ENCODE peak calls at places on chromosomes 6 and 20, in nine cellular contexts. One of them, this sample, is unnamed. For H3K36me3, the result is how much of the 10 kb centered on the place peaks cover.

GRCh38 chr6:65182681-65183080 is 524.3 kb downstream of the EYS start:
- DNase-seq in heart left ventricle: no peak
- DNase-seq in adrenal gland: peak
- DNase-seq in pancreas: no peak
- DNase-seq in right lobe of liver: no peak
- DNase-seq in sigmoid colon: no peak
- DNase-seq in tibial nerve: no peak
- DNase-seq in astrocyte: peak
- DNase-seq in left lung: no peak
- DNase-seq in this sample: no peak

GRCh38 chr20:7113577-7114466 is 346.3 kb downstream of the BMP2 start:
- DNase-seq in pancreas: no peak
- DNase-seq in adrenal gland: peak
- DNase-seq in right lobe of liver: no peak
- DNase-seq in left lung: no peak
- DNase-seq in astrocyte: peak
- DNase-seq in sigmoid colon: no peak
- DNase-seq in heart left ventricle: peak
- DNase-seq in tibial nerve: peak
- DNase-seq in this sample: no peak

GRCh38 chr20:54172856-54173652 is 732 bp downstream of the CYP24A1 start:
- DNase-seq in adrenal gland: no peak
- DNase-seq in tibial nerve: no peak
- DNase-seq in right lobe of liver: no peak
- DNase-seq in pancreas: no peak
- DNase-seq in heart left ventricle: no peak
- DNase-seq in left lung: no peak
- DNase-seq in astrocyte: peak
- DNase-seq in sigmoid colon: no peak
- DNase-seq in this sample: no peak

GRCh38 chr6:89430563-89430962 is 2.4 kb upstream of the ANKRD6 start:
- DNase-seq in adrenal gland: no peak
- DNase-seq in sigmoid colon: no peak
- DNase-seq in tibial nerve: no peak
- DNase-seq in right lobe of liver: no peak
- DNase-seq in astrocyte: peak
- DNase-seq in heart left ventricle: no peak
- DNase-seq in pancreas: peak
- DNase-seq in left lung: no peak
- DNase-seq in this sample: no peak

GRCh38 chr6:107321793-107322192 is 137.6 kb downstream of the PDSS2 start:
- DNase-seq in sigmoid colon: no peak
- DNase-seq in right lobe of liver: no peak
- DNase-seq in tibial nerve: no peak
- DNase-seq in pancreas: no peak
- DNase-seq in astrocyte: peak
- DNase-seq in adrenal gland: no peak
- DNase-seq in heart left ventricle: no peak
- DNase-seq in left lung: no peak
- DNase-seq in this sample: no peak

GRCh38 chr20:50478162-50479036 is 31.8 kb upstream of the PTPN1 start:
- DNase-seq in left lung: peak
- DNase-seq in tibial nerve: peak
- DNase-seq in heart left ventricle: peak
- DNase-seq in adrenal gland: peak
- DNase-seq in astrocyte: peak
- DNase-seq in pancreas: peak
- DNase-seq in right lobe of liver: peak
- DNase-seq in sigmoid colon: peak
- DNase-seq in this sample: peak

GRCh38 chr6:90403489-90404381 is 107.1 kb upstream of the BACH2 start:
- DNase-seq in pancreas: no peak
- DNase-seq in left lung: no peak
- DNase-seq in heart left ventricle: peak
- DNase-seq in right lobe of liver: no peak
- DNase-seq in sigmoid colon: no peak
- DNase-seq in astrocyte: peak
- DNase-seq in tibial nerve: no peak
- DNase-seq in adrenal gland: peak
- DNase-seq in this sample: no peak

GRCh38 chr6:121597654-121598053 is 162.2 kb downstream of the GJA1 start:
- DNase-seq in left lung: no peak
- DNase-seq in heart left ventricle: no peak
- DNase-seq in sigmoid colon: no peak
- DNase-seq in astrocyte: peak
- DNase-seq in adrenal gland: no peak
- DNase-seq in tibial nerve: no peak
- DNase-seq in pancreas: no peak
- DNase-seq in right lobe of liver: no peak
- DNase-seq in this sample: no peak

GRCh38 chr6:43778131-43778857 is 8.3 kb downstream of the VEGFA start:
- DNase-seq in right lobe of liver: peak
- DNase-seq in pancreas: no peak
- DNase-seq in astrocyte: no peak
- DNase-seq in sigmoid colon: no peak
- DNase-seq in heart left ventricle: no peak
- DNase-seq in tibial nerve: no peak
- DNase-seq in adrenal gland: no peak
- DNase-seq in left lung: no peak
- DNase-seq in this sample: no peak

GRCh38 chr6:124879992-124880355 is 82.3 kb upstream of the RNF217 start:
- DNase-seq in left lung: no peak
- DNase-seq in sigmoid colon: no peak
- DNase-seq in right lobe of liver: no peak
- DNase-seq in tibial nerve: no peak
- DNase-seq in pancreas: no peak
- DNase-seq in astrocyte: no peak
- DNase-seq in adrenal gland: no peak
- DNase-seq in heart left ventricle: no peak
- DNase-seq in this sample: no peak

GRCh38 chr6:124879110-124879991 is 82.9 kb upstream of the RNF217 start:
- DNase-seq in astrocyte: no peak
- DNase-seq in left lung: no peak
- DNase-seq in sigmoid colon: no peak
- DNase-seq in adrenal gland: no peak
- DNase-seq in right lobe of liver: no peak
- DNase-seq in pancreas: no peak
- DNase-seq in tibial nerve: no peak
- DNase-seq in heart left ventricle: no peak
- DNase-seq in this sample: no peak

GRCh38 chr6:124882580-124883393 is 79.5 kb upstream of the RNF217 start:
- DNase-seq in heart left ventricle: no peak
- DNase-seq in sigmoid colon: no peak
- DNase-seq in adrenal gland: no peak
- DNase-seq in tibial nerve: no peak
- DNase-seq in right lobe of liver: no peak
- DNase-seq in left lung: no peak
- DNase-seq in astrocyte: peak
- DNase-seq in pancreas: no peak
- DNase-seq in this sample: no peak

GRCh38 chr6:124885171-124885570 is 77.1 kb upstream of the RNF217 start:
- DNase-seq in tibial nerve: no peak
- DNase-seq in sigmoid colon: no peak
- DNase-seq in astrocyte: peak
- DNase-seq in pancreas: no peak
- DNase-seq in heart left ventricle: no peak
- DNase-seq in left lung: no peak
- DNase-seq in right lobe of liver: no peak
- DNase-seq in adrenal gland: no peak
- DNase-seq in this sample: no peak

DNA sequence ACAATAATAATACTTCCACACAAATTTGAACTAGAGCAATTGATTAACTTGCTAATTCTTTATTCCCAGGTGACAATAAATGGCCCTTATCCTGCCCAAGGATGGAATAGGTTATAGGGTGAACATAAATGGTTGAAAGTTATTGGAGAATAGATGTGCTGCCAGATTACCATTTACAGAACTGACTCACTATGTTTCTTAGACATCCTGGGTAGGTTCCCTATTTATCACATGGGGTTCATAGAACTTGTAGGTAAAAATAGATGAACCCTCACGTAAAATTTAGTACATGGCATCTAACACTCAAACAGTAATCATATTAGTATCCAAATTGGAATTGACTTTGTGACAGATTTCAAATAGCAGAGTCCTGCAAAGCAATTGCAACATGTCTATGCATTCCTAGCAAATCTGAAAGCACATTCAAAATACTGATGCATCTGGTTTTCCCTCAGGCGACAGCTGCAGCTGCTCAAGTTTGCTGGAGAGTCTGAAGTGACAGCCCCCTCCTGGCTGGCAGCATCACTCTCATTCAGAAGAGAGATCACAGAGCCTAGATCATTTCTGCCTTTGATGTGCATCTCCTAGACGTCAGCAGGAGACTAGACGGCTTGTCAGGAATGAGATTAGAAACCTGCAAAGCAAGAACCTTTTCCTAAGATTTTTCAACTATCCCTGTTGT is 80.2 kb upstream of the RNF217 start:
- DNase-seq in astrocyte: peak
- DNase-seq in right lobe of liver: no peak
- DNase-seq in sigmoid colon: no peak
- DNase-seq in heart left ventricle: no peak
- DNase-seq in tibial nerve: no peak
- DNase-seq in pancreas: no peak
- DNase-seq in left lung: no peak
- DNase-seq in adrenal gland: peak
- DNase-seq in this sample: no peak
- TF ChIP-seq CTCF in astrocyte: no peak
- TF ChIP-seq CTCF in right lobe of liver: no peak
- TF ChIP-seq CTCF in sigmoid colon: no peak
- TF ChIP-seq CTCF in heart left ventricle: no peak
- TF ChIP-seq CTCF in tibial nerve: no peak
- TF ChIP-seq CTCF in pancreas: no peak
- TF ChIP-seq CTCF in left lung: no peak
- TF ChIP-seq CTCF in adrenal gland: no peak
- TF ChIP-seq CTCF in this sample: no peak

DNA sequence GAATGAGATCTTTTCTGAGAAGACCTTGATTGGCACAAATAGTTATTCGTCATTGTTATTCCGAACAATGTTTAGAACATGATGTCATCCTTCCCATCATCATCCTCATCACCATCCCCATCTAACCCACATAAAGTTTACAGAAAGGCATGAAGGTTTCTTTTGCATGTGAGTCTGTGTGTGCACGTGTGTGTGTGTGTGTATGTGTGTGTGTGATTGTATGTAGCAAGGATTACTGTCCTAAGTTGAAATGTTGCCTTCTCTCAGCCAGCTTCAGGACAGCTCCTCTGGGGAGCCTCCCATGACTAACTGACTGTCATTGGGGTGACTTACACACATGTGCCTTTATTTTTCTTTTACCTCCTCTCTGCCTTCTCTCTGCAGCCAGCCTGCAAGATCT is 113.5 kb downstream of the SLC22A3 start:
- DNase-seq in left lung: no peak
- DNase-seq in astrocyte: peak
- DNase-seq in heart left ventricle: no peak
- DNase-seq in right lobe of liver: no peak
- DNase-seq in adrenal gland: no peak
- DNase-seq in sigmoid colon: no peak
- DNase-seq in tibial nerve: no peak
- DNase-seq in pancreas: no peak
- DNase-seq in this sample: no peak
- H3K27ac ChIP-seq in left lung: no peak
- H3K27ac ChIP-seq in astrocyte: no peak
- H3K27ac ChIP-seq in heart left ventricle: no peak
- H3K27ac ChIP-seq in right lobe of liver: no peak
- H3K27ac ChIP-seq in adrenal gland: no peak
- H3K27ac ChIP-seq in sigmoid colon: no peak
- H3K27ac ChIP-seq in tibial nerve: no peak
- H3K27ac ChIP-seq in pancreas: no peak
- H3K27ac ChIP-seq in this sample: no peak

DNA sequence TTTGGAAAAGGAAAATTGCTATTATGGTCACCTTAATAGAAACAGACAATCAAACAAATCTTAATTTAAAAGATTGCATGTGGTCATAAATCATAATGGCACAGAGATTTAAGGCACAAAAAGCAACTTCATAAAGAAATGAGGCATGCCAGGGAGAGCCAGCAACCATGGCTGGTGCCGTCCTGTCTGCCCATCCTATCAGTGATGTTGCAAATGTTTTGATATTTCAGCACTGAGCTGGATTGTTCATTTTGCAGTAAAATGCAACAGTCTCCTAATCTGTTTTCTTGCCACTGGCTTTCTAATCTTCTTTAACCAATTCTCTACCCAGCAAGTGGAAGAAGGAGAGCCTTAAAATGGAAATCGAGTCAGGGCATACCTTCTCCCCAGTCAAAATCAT is 249.8 kb downstream of the SAMD5 start:
- DNase-seq in pancreas: no peak
- DNase-seq in adrenal gland: no peak
- DNase-seq in tibial nerve: no peak
- DNase-seq in heart left ventricle: no peak
- DNase-seq in astrocyte: no peak
- DNase-seq in sigmoid colon: no peak
- DNase-seq in left lung: no peak
- DNase-seq in right lobe of liver: no peak
- DNase-seq in this sample: no peak
- H3K36me3 ChIP-seq in pancreas: under half
- H3K36me3 ChIP-seq in adrenal gland: under half
- H3K36me3 ChIP-seq in tibial nerve: under half
- H3K36me3 ChIP-seq in heart left ventricle: under half
- H3K36me3 ChIP-seq in astrocyte: under half
- H3K36me3 ChIP-seq in sigmoid colon: under half
- H3K36me3 ChIP-seq in left lung: under half
- H3K36me3 ChIP-seq in right lobe of liver: under half
- H3K36me3 ChIP-seq in this sample: under half

GRCh38 chr6:143293526-143293925 is 157.0 kb downstream of the ADAT2 start:
- DNase-seq in left lung: no peak
- DNase-seq in adrenal gland: no peak
- DNase-seq in astrocyte: no peak
- DNase-seq in right lobe of liver: no peak
- DNase-seq in sigmoid colon: no peak
- DNase-seq in heart left ventricle: no peak
- DNase-seq in pancreas: no peak
- DNase-seq in tibial nerve: no peak
- DNase-seq in this sample: no peak

GRCh38 chr6:143295904-143296303 is 154.6 kb downstream of the ADAT2 start:
- DNase-seq in sigmoid colon: no peak
- DNase-seq in tibial nerve: no peak
- DNase-seq in heart left ventricle: no peak
- DNase-seq in pancreas: no peak
- DNase-seq in astrocyte: no peak
- DNase-seq in right lobe of liver: no peak
- DNase-seq in left lung: no peak
- DNase-seq in adrenal gland: no peak
- DNase-seq in this sample: no peak

GRCh38 chr6:143294265-143294664 is 156.2 kb downstream of the ADAT2 start:
- DNase-seq in right lobe of liver: no peak
- DNase-seq in astrocyte: no peak
- DNase-seq in left lung: no peak
- DNase-seq in adrenal gland: no peak
- DNase-seq in heart left ventricle: no peak
- DNase-seq in tibial nerve: no peak
- DNase-seq in sigmoid colon: no peak
- DNase-seq in pancreas: no peak
- DNase-seq in this sample: no peak

GRCh38 chr6:143301204-143301603 is 149.3 kb downstream of the ADAT2 start:
- DNase-seq in left lung: no peak
- DNase-seq in pancreas: no peak
- DNase-seq in adrenal gland: no peak
- DNase-seq in right lobe of liver: no peak
- DNase-seq in tibial nerve: no peak
- DNase-seq in sigmoid colon: no peak
- DNase-seq in heart left ventricle: no peak
- DNase-seq in astrocyte: no peak
- DNase-seq in this sample: no peak

GRCh38 chr6:143299253-143300166 is 151.0 kb downstream of the ADAT2 start:
- DNase-seq in adrenal gland: no peak
- DNase-seq in heart left ventricle: no peak
- DNase-seq in sigmoid colon: no peak
- DNase-seq in right lobe of liver: no peak
- DNase-seq in tibial nerve: no peak
- DNase-seq in left lung: no peak
- DNase-seq in pancreas: no peak
- DNase-seq in astrocyte: no peak
- DNase-seq in this sample: no peak
- TF ChIP-seq CTCF in adrenal gland: no peak
- TF ChIP-seq CTCF in heart left ventricle: no peak
- TF ChIP-seq CTCF in sigmoid colon: no peak
- TF ChIP-seq CTCF in right lobe of liver: no peak
- TF ChIP-seq CTCF in tibial nerve: no peak
- TF ChIP-seq CTCF in left lung: no peak
- TF ChIP-seq CTCF in pancreas: no peak
- TF ChIP-seq CTCF in astrocyte: no peak
- TF ChIP-seq CTCF in this sample: no peak

This sample was measured in Peyer's patch.